ENCODE peak calls at places on chromosomes 11 and 22, in nine cellular contexts. S, Y, I, C, R, O, Z, V and G are unnamed samples.

GRCh38 chr11:1936072-1936780 is 10.9 kb upstream of the MRPL23 start:
- DNase-seq in Z (no peak), I (peak), O (no peak), Y (no peak), C (no peak), R (no peak), S (no peak), V (no peak), G (peak)

GRCh38 chr11:7278314-7278917 is 26.7 kb downstream of the SYT9 start:
- DNase-seq in S (no peak), I (no peak), Y (peak), Z (no peak), O (peak), R (peak), V (no peak), C (peak), G (no peak)

GRCh38 chr11:118623291-118623655 is 15.9 kb downstream of the PHLDB1 start:
- DNase-seq in C (no peak), O (no peak), I (peak), Z (peak), S (no peak), R (peak), Y (no peak), V (peak), G (peak)

GRCh38 chr11:66317766-66318575 is 1.1 kb upstream of the CD248 start:
- DNase-seq in Y (no peak), C (no peak), R (no peak), O (peak), I (peak), S (no peak), V (no peak), Z (peak), G (peak)

GRCh38 chr11:111283945-111284481 is 14.3 kb upstream of the POU2AF3 start:
- DNase-seq in S (no peak), O (no peak), Y (no peak), I (peak), C (no peak), R (no peak), Z (no peak), V (no peak), G (peak)

GRCh38 chr11:22130462-22131053 is 62.3 kb upstream of the ANO5 start:
- DNase-seq in C (peak), Y (no peak), I (no peak), O (peak), Z (no peak), S (no peak), R (peak), V (peak), G (no peak)

GRCh38 chr11:19868281-19868821 is 155.7 kb downstream of the NAV2 start:
- DNase-seq in R (peak), Y (no peak), I (no peak), S (no peak), Z (peak), O (no peak), C (no peak), V (peak), G (peak)

GRCh38 chr22:46748948-46749681 is 11.1 kb upstream of the CERK start:
- DNase-seq in V (no peak), I (peak), R (no peak), Z (peak), C (no peak), S (no peak), O (no peak), Y (no peak), G (peak)

GRCh38 chr11:61082931-61083531 is 19.3 kb upstream of the CD5 start:
- DNase-seq in I (no peak), V (no peak), O (no peak), Y (no peak), R (no peak), Z (no peak), S (no peak), C (no peak), G (no peak)

GRCh38 chr11:129933262-129933661 is 37.9 kb upstream of the NFRKB start:
- DNase-seq in Y (no peak), S (no peak), O (no peak), Z (no peak), I (no peak), V (no peak), R (no peak), C (no peak), G (no peak)

GRCh38 chr11:64305691-64306562 is 603 bp downstream of the ESRRA start:
- DNase-seq in I (peak), O (peak), Z (peak), Y (peak), V (no peak), R (peak), S (no peak), C (no peak), G (peak)

GRCh38 chr22:24697141-24697540 is 77.4 kb downstream of the PIWIL3 start:
- DNase-seq in Z (no peak), I (peak), Y (no peak), O (no peak), C (no peak), R (no peak), V (no peak), S (no peak), G (peak)

GRCh38 chr22:22348127-22348814 is 103.7 kb downstream of the VPREB1 start:
- DNase-seq in O (peak), Y (peak), V (no peak), S (no peak), C (peak), R (no peak), I (no peak), Z (no peak), G (no peak)

GRCh38 chr11:10761085-10761698 is 10.1 kb downstream of the CTR9 start:
- DNase-seq in V (no peak), Z (no peak), C (no peak), R (no peak), S (no peak), Y (no peak), O (no peak), I (no peak), G (no peak)

GRCh38 chr11:19089421-19089820 is 27.5 kb upstream of the ZDHHC13 start:
- DNase-seq in V (no peak), Y (no peak), O (no peak), Z (no peak), C (no peak), R (no peak), S (no peak), I (no peak), G (no peak)

GRCh38 chr22:49964493-49965290 is 4.1 kb downstream of the PIM3 start:
- DNase-seq in S (no peak), O (no peak), R (no peak), C (no peak), V (no peak), Z (no peak), Y (no peak), I (peak), G (peak)

GRCh38 chr11:36258730-36259360 is 30.4 kb downstream of the COMMD9 start:
- DNase-seq in R (peak), O (peak), C (peak), Z (peak), Y (peak), V (peak), S (no peak), I (no peak), G (peak)

GRCh38 chr11:102564110-102564509 is 33.6 kb upstream of the MMP7 start:
- DNase-seq in O (no peak), S (no peak), Z (no peak), V (no peak), I (no peak), C (peak), Y (no peak), R (peak), G (no peak)

GRCh38 chr11:70297341-70297740 is 26.9 kb downstream of the PPFIA1 start:
- DNase-seq in I (no peak), V (no peak), Z (no peak), R (no peak), Y (no peak), O (no peak), S (no peak), C (peak), G (no peak)

GRCh38 chr22:32338757-32339156 is 18.9 kb upstream of the RFPL3 start:
- DNase-seq in S (no peak), R (no peak), V (no peak), Y (no peak), O (no peak), I (no peak), Z (no peak), C (no peak), G (no peak)

GRCh38 chr11:37333345-37333744 is 735.3 kb upstream of the RAG2 start:
- DNase-seq in V (no peak), Z (no peak), I (no peak), C (no peak), Y (no peak), S (no peak), R (no peak), O (no peak), G (no peak)

GRCh38 chr22:27372969-27373670 is 428.4 kb downstream of the MN1 start:
- DNase-seq in V (peak), R (peak), C (no peak), I (no peak), S (no peak), Y (peak), Z (peak), O (peak), G (peak)

GRCh38 chr11:10568486-10568941 is at the start of gene LYVE1:
- DNase-seq in C (no peak), O (peak), I (no peak), Y (no peak), V (no peak), Z (peak), S (no peak), R (no peak), G (no peak)

GRCh38 chr11:86553322-86553721 is 119.1 kb downstream of the ME3 start:
- DNase-seq in Z (no peak), I (no peak), V (no peak), Y (no peak), R (peak), S (no peak), O (no peak), C (no peak), G (no peak)

GRCh38 chr11:117181586-117182550 is 3.3 kb downstream of the SIDT2 start:
- DNase-seq in C (no peak), O (no peak), I (peak), Z (peak), Y (no peak), V (no peak), R (no peak), S (no peak), G (no peak)

GRCh38 chr11:17407575-17407974 is 19.1 kb upstream of the KCNJ11 start:
- DNase-seq in Z (no peak), S (no peak), R (no peak), I (peak), O (no peak), Y (no peak), C (no peak), V (no peak), G (no peak)